ENCODE peak calls at places on chromosomes 13 and 19, in five cellular contexts. C is suprapubic skin; O is right atrium auricular region; H is CD8-positive, alpha-beta memory T cell; K is hepatocyte. V is an unnamed sample.

GRCh38 chr13:42899266-42899665 is 92.8 kb downstream of the EPSTI1 start:
- DNase-seq in C (no peak), H (no peak), K (no peak), O (no peak), V (no peak)

GRCh38 chr13:37344051-37344450 is 238.6 kb upstream of the CSNK1A1L start:
- DNase-seq in K (no peak), H (no peak), O (no peak), C (no peak), V (no peak)

GRCh38 chr13:36965767-36966166 is 33.4 kb downstream of the ALG5 start:
- DNase-seq in H (no peak), K (no peak), O (no peak), C (no peak), V (no peak)

GRCh38 chr19:14113762-14114414 is 3.7 kb downstream of the PRKACA start:
- DNase-seq in K (peak; percentile 6), O (no peak), H (peak; percentile 25), C (no peak), V (no peak)

GRCh38 chr13:72004236-72004635 is 137.2 kb upstream of the DACH1 start:
- DNase-seq in O (no peak), K (no peak), H (no peak), C (no peak), V (no peak)

GRCh38 chr13:60583911-60584753 is 187.1 kb downstream of the TDRD3 start:
- DNase-seq in O (no peak), H (no peak), C (peak; percentile 75), K (no peak), V (no peak)

GRCh38 chr13:71979616-71980015 is 112.6 kb upstream of the DACH1 start:
- DNase-seq in O (no peak), H (no peak), C (no peak), K (peak; percentile 23), V (no peak)

GRCh38 chr13:105240356-105240755 is 1295.1 kb downstream of the EFNB2 start:
- DNase-seq in O (no peak), C (no peak), K (no peak), H (no peak), V (no peak)

GRCh38 chr13:113053376-113053775 is 52.2 kb upstream of the F7 start:
- DNase-seq in K (no peak), C (peak; percentile 57), O (no peak), H (no peak), V (no peak)

GRCh38 chr13:95226932-95227718 is 74.1 kb downstream of the ABCC4 start:
- DNase-seq in H (no peak), K (no peak), C (no peak), O (no peak), V (no peak)

GRCh38 chr13:24264976-24265375 is 44.4 kb upstream of the C1QTNF9 start:
- DNase-seq in O (peak; percentile 55), K (no peak), H (peak; percentile 83), C (no peak), V (no peak)

GRCh38 chr19:14090509-14091085 is at the start of gene SAMD1:
- DNase-seq in H (peak; percentile 79), K (peak; percentile 95), C (peak; percentile 95), O (peak; percentile 91), V (no peak)

DNA sequence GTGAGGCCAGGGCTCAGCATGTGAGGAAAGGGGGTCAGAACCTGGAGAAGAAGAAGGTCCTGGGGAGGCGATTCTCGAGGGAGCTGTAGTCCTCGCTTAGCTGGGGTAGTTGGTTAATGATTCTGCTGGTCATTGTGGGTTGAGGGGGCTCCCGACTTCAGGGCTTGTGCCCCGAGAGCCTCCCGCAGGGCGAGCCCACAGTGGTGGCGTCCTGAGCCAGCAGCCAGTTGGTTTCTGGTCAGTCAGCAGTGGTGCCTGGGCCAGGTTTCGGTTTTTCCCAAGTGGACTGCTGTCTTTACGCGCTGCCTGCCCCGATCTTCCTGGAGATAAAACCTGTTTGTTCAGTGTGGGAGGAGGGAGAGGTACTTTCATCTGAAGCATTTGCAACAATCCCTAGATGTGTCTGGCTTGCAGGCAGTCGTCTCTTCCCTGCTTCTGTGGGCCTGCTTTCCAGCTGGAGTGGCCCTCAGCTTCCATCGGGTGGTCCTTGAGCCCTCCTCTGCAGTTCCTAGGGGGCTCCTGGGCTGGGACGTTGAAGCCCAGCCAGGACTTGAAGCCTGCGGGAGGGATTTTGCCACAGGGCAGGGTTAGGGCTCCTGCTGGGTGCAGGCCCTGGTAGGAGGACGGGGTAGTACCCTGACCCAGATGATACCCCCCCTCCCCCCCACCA is 3.2 kb downstream of the PTBP1 start:
- DNase-seq in O (no peak), K (peak; percentile 78), C (no peak), H (no peak), V (no peak)
- H3K4me3 ChIP-seq in O (peak overlapping the region; percentile 99), K (peak overlapping the region; percentile 100), C (peak overlapping the region; percentile 69), H (peak overlapping the region; percentile 41), V (peak overlapping the region; percentile 52)

GRCh38 chr13:54394908-54395307 is 1366.3 kb downstream of the OLFM4 start:
- DNase-seq in C (no peak), O (no peak), K (no peak), H (no peak), V (no peak)

GRCh38 chr13:54394319-54394718 is 1365.7 kb downstream of the OLFM4 start:
- DNase-seq in O (no peak), H (no peak), K (peak; percentile 28), C (no peak), V (no peak)
- H3K4me1 ChIP-seq in O (no peaks in the 10 kb centered on the region), H (no peaks in the 10 kb centered on the region), K (no peaks in the 10 kb centered on the region), C (no peaks in the 10 kb centered on the region), V (no peaks in the 10 kb centered on the region)

GRCh38 chr19:52941941-52942370 is 18.7 kb upstream of the ZNF888 start:
- DNase-seq in H (no peak), O (no peak), K (peak; percentile 58), C (peak; percentile 74), V (no peak)
- H3K27ac ChIP-seq in H (peak overlapping the region; percentile 96), O (peak overlapping the region; percentile 70), K (peak overlapping the region; percentile 90), C (peak overlapping the region; percentile 92), V (peak overlapping the region; percentile 86)

GRCh38 chr19:8367327-8368001 is 3.5 kb downstream of the ANGPTL4 start:
- DNase-seq in C (peak; percentile 94), O (peak; percentile 95), H (no peak), K (peak; percentile 92), V (no peak)
- H3K4me3 ChIP-seq in C (peak overlapping the region; percentile 72), O (peak overlapping the region; percentile 35), H (no peak overlapping the region), K (no peak overlapping the region), V (peak overlapping the region; percentile 50)

GRCh38 chr13:48580185-48580803 is 47.4 kb upstream of the RCBTB2 start:
- DNase-seq in C (no peak), H (peak; percentile 62), O (peak; percentile 82), K (peak; percentile 79), V (no peak)

GRCh38 chr13:48582086-48582485 is 49.2 kb upstream of the RCBTB2 start:
- DNase-seq in O (no peak), C (no peak), K (no peak), H (no peak), V (no peak)

GRCh38 chr13:48580886-48581285 is 48.0 kb upstream of the RCBTB2 start:
- DNase-seq in H (no peak), K (no peak), O (no peak), C (no peak), V (no peak)

GRCh38 chr13:48578516-48579166 is 45.8 kb upstream of the RCBTB2 start:
- DNase-seq in K (no peak), O (no peak), H (no peak), C (no peak), V (no peak)

GRCh38 chr13:48579167-48579918 is 46.5 kb upstream of the RCBTB2 start:
- DNase-seq in C (no peak), K (peak; percentile 32), H (no peak), O (no peak), V (no peak)
- H3K4me1 ChIP-seq in C (peaks cover 35% of the 10 kb centered on the region), K (peaks cover 6% of the 10 kb centered on the region), H (peaks cover 9% of the 10 kb centered on the region), O (peaks cover 19% of the 10 kb centered on the region), V (peaks cover 10% of the 10 kb centered on the region)

DNA sequence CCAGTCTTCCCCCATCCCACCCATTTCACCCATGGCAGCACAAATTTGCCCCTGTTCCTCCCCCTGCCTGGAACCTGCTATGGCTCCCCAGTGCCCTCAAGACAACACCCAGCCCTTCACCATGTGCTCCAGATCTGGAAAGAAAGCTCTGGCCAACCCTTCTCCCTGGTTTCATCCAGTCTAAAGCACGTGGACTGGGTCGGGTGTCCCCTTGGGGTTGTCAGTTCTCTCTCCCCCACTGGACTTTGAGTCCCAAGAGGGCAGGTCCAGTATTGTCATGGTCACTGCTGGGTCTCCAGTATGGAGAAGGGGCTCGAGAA is 19.6 kb upstream of the PNMA8B start:
- DNase-seq in C (no peak), O (no peak), H (no peak), K (no peak), V (no peak)
- H3K27ac ChIP-seq in C (no peak overlapping the region), O (no peak overlapping the region), H (no peak overlapping the region), K (no peak overlapping the region), V (no peak overlapping the region)

GRCh38 chr19:49017041-49017665 is at the start of gene LHB:
- DNase-seq in C (no peak), H (no peak), K (no peak), O (no peak), V (no peak)
- H3K4me3 ChIP-seq in C (peak within 1 kb of the TSS; percentile 54), H (peak within 1 kb of the TSS; percentile 61), K (peak within 1 kb of the TSS; percentile 36), O (peak within 1 kb of the TSS; percentile 55), V (peak within 1 kb of the TSS; percentile 56)